ENCODE peak calls at places on chromosome 13, in nine cellular contexts. B is pancreas, Z is hypothalamus, N is NCI-H1105 treated with DMSO at 0.1 percent for 48 hours, K is NCI-H748 treated with DMSO at 0.1 percent for 48 hours, D is heart right ventricle, P is ELR, T is iris pigment epithelial cell, M is HTR-8/SVneo. X is an unnamed sample.

GRCh38 chr13:110113284-110113764 is 193.6 kb downstream of the COL4A1 start:
- DNase-seq in B (no peak), Z (no peak), N (no peak), K (no peak), D (no peak), P (peak; percentile 90), T (peak; percentile 85), M (no peak), X (no peak)

GRCh38 chr13:112042496-112042895 is 24.5 kb upstream of the SOX1 start:
- DNase-seq in B (no peak), Z (no peak), N (no peak), K (no peak), D (no peak), P (no peak), T (no peak), M (no peak), X (no peak)

GRCh38 chr13:73933795-73934194 is 200.4 kb downstream of the KLF12 start:
- DNase-seq in B (no peak), Z (no peak), N (no peak), K (no peak), D (no peak), P (no peak), T (no peak), M (no peak), X (no peak)

GRCh38 chr13:48194392-48194754 is 38.6 kb upstream of the ITM2B start:
- DNase-seq in B (no peak), Z (no peak), N (no peak), K (no peak), D (no peak), P (no peak), T (peak; percentile 9), M (no peak), X (no peak)

GRCh38 chr13:94318418-94318817 is 161.1 kb downstream of the DCT start:
- DNase-seq in B (no peak), Z (no peak), N (no peak), K (no peak), D (no peak), P (peak; percentile 28), T (peak; percentile 80), M (no peak), X (no peak)

GRCh38 chr13:42409061-42409460 is 137.1 kb downstream of the AKAP11 start:
- DNase-seq in B (no peak), Z (no peak), N (no peak), K (no peak), D (no peak), P (no peak), T (no peak), M (no peak), X (no peak)

GRCh38 chr13:35771898-35772297 is 295.4 kb upstream of the MAB21L1 start:
- DNase-seq in B (no peak), Z (no peak), N (no peak), K (no peak), D (no peak), P (peak; percentile 96), T (peak; percentile 97), M (peak; percentile 54), X (no peak)

GRCh38 chr13:29886446-29886845 is 36.0 kb upstream of the UBL3 start:
- DNase-seq in B (no peak), Z (no peak), N (no peak), K (no peak), D (no peak), P (no peak), T (no peak), M (no peak), X (no peak)

GRCh38 chr13:97121894-97122293 is 100.2 kb upstream of the MBNL2 start:
- DNase-seq in B (no peak), Z (no peak), N (no peak), K (no peak), D (no peak), P (peak; percentile 49), T (peak; percentile 70), M (no peak), X (no peak)

GRCh38 chr13:25677956-25678355 is 306.2 kb downstream of the ATP8A2 start:
- DNase-seq in B (no peak), Z (no peak), N (no peak), K (no peak), D (no peak), P (no peak), T (no peak), M (no peak), X (no peak)

GRCh38 chr13:76621726-76622125 is 264.5 kb downstream of the KCTD12 start:
- DNase-seq in B (no peak), Z (no peak), N (no peak), K (no peak), D (no peak), P (no peak), T (no peak), M (no peak), X (no peak)

GRCh38 chr13:42136518-42136917 is 88.1 kb downstream of the DGKH start:
- DNase-seq in B (no peak), Z (no peak), N (no peak), K (no peak), D (no peak), P (no peak), T (no peak), M (no peak), X (peak; percentile 12)

GRCh38 chr13:76948139-76948538 is at the start of gene ACOD1:
- DNase-seq in B (no peak), Z (no peak), N (no peak), K (no peak), D (no peak), P (peak; percentile 79), T (no peak), M (no peak), X (no peak)

GRCh38 chr13:114088863-114089262 is 43.6 kb downstream of the RASA3 start:
- DNase-seq in B (no peak), Z (no peak), N (no peak), K (no peak), D (no peak), P (no peak), T (no peak), M (no peak), X (no peak)

GRCh38 chr13:51246005-51246404 is 23.8 kb downstream of the FAM124A start:
- DNase-seq in B (no peak), Z (no peak), N (no peak), K (no peak), D (no peak), P (no peak), T (no peak), M (no peak), X (no peak)

GRCh38 chr13:50152224-50152623 is 137.0 kb downstream of the KCNRG start:
- DNase-seq in B (no peak), Z (no peak), N (no peak), K (no peak), D (no peak), P (no peak), T (no peak), M (no peak), X (no peak)

GRCh38 chr13:51148223-51148951 is 37.3 kb upstream of the C13orf42 start:
- DNase-seq in B (no peak), Z (no peak), N (no peak), K (no peak), D (no peak), P (no peak), T (no peak), M (no peak), X (peak; percentile 39)

GRCh38 chr13:82341116-82341515 is 1541.2 kb downstream of the SLITRK1 start:
- DNase-seq in B (no peak), Z (no peak), N (no peak), K (no peak), D (no peak), P (no peak), T (no peak), M (no peak), X (no peak)

GRCh38 chr13:20182231-20182846 is 10.4 kb downstream of the GJB2 start:
- DNase-seq in B (peak; percentile 31), Z (no peak), N (peak; percentile 69), K (peak; percentile 86), D (no peak), P (peak; percentile 80), T (peak; percentile 72), M (peak; percentile 54), X (peak; percentile 66)

GRCh38 chr13:77696006-77696862 is 1.3 kb upstream of the SLAIN1 start:
- DNase-seq in B (no peak), Z (no peak), N (peak; percentile 14), K (no peak), D (no peak), P (no peak), T (peak; percentile 1), M (no peak), X (peak; percentile 80)

GRCh38 chr13:30679483-30680330 is 55.6 kb upstream of the ALOX5AP start:
- DNase-seq in B (no peak), Z (no peak), N (no peak), K (peak; percentile 34), D (no peak), P (peak; percentile 56), T (peak; percentile 52), M (peak; percentile 21), X (peak; percentile 35)

GRCh38 chr13:58434943-58435342 is 803.4 kb downstream of the PCDH17 start:
- DNase-seq in B (no peak), Z (no peak), N (no peak), K (no peak), D (no peak), P (no peak), T (no peak), M (no peak), X (no peak)

GRCh38 chr13:72648513-72649065 is 78.8 kb downstream of the MZT1 start:
- DNase-seq in B (no peak), Z (no peak), N (no peak), K (peak; percentile 10), D (no peak), P (peak; percentile 19), T (no peak), M (no peak), X (no peak)

X was measured in putamen.